ENCODE peak calls at places on chromosomes 11 and 22, in seven cellular contexts. Y is A549, K is HepG2, O is uterus, P is H1, Q is ovary, T is stomach. J is an unnamed sample.

GRCh38 chr11:131571571-131571970 is 201.2 kb downstream of the NTM start:
- DNase-seq in K (no peak), Y (no peak), P (no peak), Q (no peak), T (no peak), O (no peak), J (no peak)

GRCh38 chr11:9344046-9344680 is 29.8 kb upstream of the TMEM41B start:
- DNase-seq in Q (no peak), P (no peak), K (peak; percentile 23), T (no peak), O (no peak), Y (no peak), J (no peak)

GRCh38 chr11:116513894-116514293 is 258.9 kb downstream of the BUD13 start:
- DNase-seq in Q (no peak), Y (peak; percentile 54), T (no peak), O (no peak), P (peak; percentile 89), K (peak; percentile 64), J (no peak)

GRCh38 chr11:115459563-115459962 is 44.7 kb downstream of the CADM1 start:
- DNase-seq in K (no peak), O (no peak), T (no peak), P (no peak), Y (no peak), Q (no peak), J (no peak)

GRCh38 chr11:2472428-2473186 is 27.8 kb downstream of the KCNQ1 start:
- DNase-seq in Q (no peak), K (no peak), P (no peak), T (peak; percentile 13), Y (no peak), O (no peak), J (no peak)

GRCh38 chr22:29375436-29376076 is 12.8 kb downstream of the AP1B1 start:
- DNase-seq in O (no peak), Q (no peak), P (no peak), Y (no peak), K (no peak), T (no peak), J (no peak)

GRCh38 chr22:47308886-47309285 is 546.4 kb downstream of the TBC1D22A start:
- DNase-seq in O (no peak), P (no peak), Y (no peak), Q (no peak), K (no peak), T (no peak), J (no peak)

GRCh38 chr11:57237204-57237681 is at the start of gene APLNR:
- DNase-seq in T (no peak), P (no peak), K (no peak), O (no peak), Q (no peak), Y (no peak), J (no peak)

GRCh38 chr22:29166180-29166579 is 39.5 kb upstream of the EMID1 start:
- DNase-seq in Y (no peak), O (no peak), K (no peak), Q (no peak), T (no peak), P (no peak), J (no peak)

GRCh38 chr11:17780668-17781067 is 46.1 kb downstream of the KCNC1 start:
- DNase-seq in O (no peak), Y (no peak), K (no peak), T (no peak), P (no peak), Q (no peak), J (no peak)

GRCh38 chr11:73236879-73237278 is 18.8 kb downstream of the P2RY2 start:
- DNase-seq in K (peak; percentile 57), P (peak; percentile 87), O (no peak), T (peak; percentile 61), Q (no peak), Y (peak; percentile 63), J (no peak)

GRCh38 chr11:117072517-117073218 is 25.6 kb downstream of the SIK3 start:
- DNase-seq in Y (peak; percentile 87), T (no peak), O (no peak), K (peak; percentile 93), P (no peak), Q (no peak), J (no peak)

GRCh38 chr11:20966489-20966888 is 297.1 kb downstream of the NELL1 start:
- DNase-seq in Q (no peak), P (peak; percentile 52), Y (no peak), T (no peak), O (no peak), K (no peak), J (no peak)

GRCh38 chr11:125987066-125987641 is 41.3 kb downstream of the VSIG10L2 start:
- DNase-seq in T (no peak), Y (no peak), P (no peak), K (peak; percentile 65), O (no peak), Q (no peak), J (no peak)

GRCh38 chr22:47045691-47046410 is 283.4 kb downstream of the TBC1D22A start:
- DNase-seq in P (no peak), Y (no peak), O (no peak), Q (no peak), K (no peak), T (no peak), J (no peak)

GRCh38 chr22:38142606-38143005 is 32.1 kb upstream of the BAIAP2L2 start:
- DNase-seq in O (peak; percentile 10), P (no peak), Y (no peak), T (no peak), K (no peak), Q (no peak), J (no peak)

GRCh38 chr22:40620464-40621046 is 16.0 kb downstream of the MRTFA start:
- DNase-seq in K (no peak), O (no peak), T (no peak), P (no peak), Q (no peak), Y (peak; percentile 29), J (no peak)

GRCh38 chr11:128208329-128209220 is 378.8 kb downstream of the ETS1 start:
- DNase-seq in O (peak; percentile 33), T (no peak), K (no peak), Q (peak; percentile 28), Y (peak; percentile 79), P (no peak), J (no peak)

GRCh38 chr11:64234840-64235379 is 526 bp downstream of the VEGFB start:
- DNase-seq in Y (no peak), Q (peak; percentile 51), P (peak; percentile 70), O (no peak), K (no peak), T (peak; percentile 60), J (no peak)

GRCh38 chr11:57202282-57202681 is 20.5 kb downstream of the LRRC55 start:
- DNase-seq in Y (no peak), T (no peak), P (no peak), K (no peak), O (no peak), Q (no peak), J (no peak)

GRCh38 chr22:49959782-49960158 is 802 bp upstream of the PIM3 start:
- DNase-seq in O (no peak), Y (peak; percentile 39), T (peak; percentile 66), Q (peak; percentile 63), K (peak; percentile 74), P (no peak), J (no peak)

GRCh38 chr11:2885017-2885675 is 429 bp downstream of the CDKN1C start:
- DNase-seq in O (peak; percentile 66), Q (peak; percentile 66), Y (peak; percentile 64), T (peak; percentile 71), P (no peak), K (no peak), J (no peak)

GRCh38 chr11:74297484-74297883 is 14.0 kb downstream of the P4HA3 start:
- DNase-seq in Y (no peak), O (no peak), K (no peak), P (no peak), Q (no peak), T (no peak), J (no peak)

GRCh38 chr22:43126506-43127165 is 16.1 kb downstream of the BIK start:
- DNase-seq in P (peak; percentile 51), O (no peak), T (peak; percentile 57), Q (no peak), Y (peak; percentile 56), K (peak; percentile 65), J (no peak)

GRCh38 chr22:50704510-50705218 is 32.0 kb downstream of the SHANK3 start:
- DNase-seq in Y (no peak), P (no peak), T (no peak), O (no peak), Q (no peak), K (no peak), J (no peak)

GRCh38 chr11:10540546-10540914 is 457 bp downstream of the RNF141 start:
- DNase-seq in P (no peak), T (peak; percentile 62), Y (no peak), K (peak; percentile 30), O (no peak), Q (no peak), J (no peak)

GRCh38 chr11:73141309-73142127 is 600 bp downstream of the FCHSD2 start:
- DNase-seq in Y (peak; percentile 73), T (peak; percentile 63), K (peak; percentile 47), P (peak; percentile 84), Q (peak; percentile 77), O (peak; percentile 72), J (no peak)

GRCh38 chr11:129143335-129143734 is 48.8 kb downstream of the ARHGAP32 start:
- DNase-seq in O (peak; percentile 63), P (no peak), K (peak; percentile 97), Q (peak; percentile 68), Y (peak; percentile 91), T (peak; percentile 81), J (no peak)

DNA sequence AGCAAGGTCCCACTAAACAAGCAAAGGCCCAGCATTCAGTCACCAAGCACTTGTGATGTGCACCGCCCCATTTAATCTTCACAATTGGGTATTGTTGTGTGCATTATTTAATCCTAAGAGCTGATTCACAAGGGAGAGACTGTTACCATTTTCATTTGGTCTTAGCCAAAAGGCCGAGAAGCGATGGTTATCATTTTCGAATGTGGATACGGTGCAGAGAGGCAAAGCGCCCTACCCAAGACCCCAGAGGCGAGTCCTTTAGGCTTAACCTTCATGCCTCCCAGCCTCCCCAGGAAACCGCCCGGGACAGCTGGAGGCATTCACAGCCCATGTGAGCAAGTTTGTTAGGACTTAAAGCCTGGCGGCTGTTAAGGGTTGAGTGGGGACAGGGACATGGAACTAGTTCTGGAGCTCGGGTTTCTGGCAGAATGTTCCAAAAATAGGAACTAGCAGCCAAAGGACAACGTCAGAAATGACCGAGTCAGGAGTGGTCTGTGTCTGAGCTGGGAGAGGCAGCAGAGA is 13.0 kb upstream of the UPK3A start:
- DNase-seq in Q (peak; percentile 42), Y (no peak), P (no peak), O (peak; percentile 60), T (peak; percentile 31), K (peak; percentile 50), J (no peak)
- H3K27ac ChIP-seq in Q (no peak overlapping the region), Y (no peak overlapping the region), P (no peak overlapping the region), O (peak overlapping the region; percentile 13), T (peak overlapping the region; percentile 19), K (peak overlapping the region; percentile 98), J (peak overlapping the region; percentile 44)

GRCh38 chr11:90845799-90846198 is 623.0 kb upstream of the CHORDC1 start:
- DNase-seq in O (no peak), Q (no peak), T (no peak), P (no peak), K (no peak), Y (no peak), J (no peak)
- TF ChIP-seq POLR2A in O (no peak), Q (no peak), T (no peak), P (no peak), K (no peak), Y (no peak), J (no peak)

GRCh38 chr11:69114362-69114761 is 41.4 kb upstream of the SMIM38 start:
- DNase-seq in T (no peak), Y (no peak), Q (no peak), P (no peak), O (no peak), K (no peak), J (no peak)
- H3K27ac ChIP-seq in T (peak overlapping the region; percentile 88), Y (peak overlapping the region; percentile 74), Q (no peak overlapping the region), P (no peak overlapping the region), O (no peak overlapping the region), K (no peak overlapping the region), J (no peak overlapping the region)

GRCh38 chr22:18063311-18063710 is 14.5 kb upstream of the PEX26 start:
- DNase-seq in O (no peak), P (no peak), T (no peak), Q (no peak), Y (no peak), K (no peak), J (no peak)
- TF ChIP-seq POLR2A in O (no peak), P (no peak), T (no peak), Q (no peak), Y (no peak), K (no peak), J (no peak)

J was measured in esophagus squamous epithelium.